ENCODE peak calls at places on chromosomes 11 and 22, in ten cellular contexts. V, X, J, M, R, I, W, G, C and U are unnamed samples.

GRCh38 chr11:61768376-61769076 is 16.1 kb downstream of the MYRF start:
- DNase-seq in X (no peak), W (no peak), R (no peak), V (no peak), G (no peak), C (no peak), M (peak), J (no peak), I (no peak), U (no peak)

GRCh38 chr22:36235585-36235984 is 3.7 kb downstream of the APOL2 start:
- DNase-seq in I (no peak), J (no peak), R (no peak), G (no peak), M (no peak), V (no peak), X (no peak), C (no peak), W (no peak), U (no peak)

GRCh38 chr22:23774922-23775436 is 2.3 kb downstream of the MMP11 start:
- DNase-seq in V (no peak), X (peak), C (no peak), R (no peak), M (no peak), I (no peak), J (no peak), W (no peak), G (peak), U (no peak)

GRCh38 chr22:49996532-49997220 is 15.9 kb downstream of the IL17REL start:
- DNase-seq in C (no peak), W (no peak), M (peak), J (no peak), X (no peak), R (no peak), G (no peak), I (no peak), V (no peak), U (no peak)

GRCh38 chr22:45931042-45931441 is 45.9 kb downstream of the WNT7B start:
- DNase-seq in M (no peak), G (no peak), J (no peak), R (no peak), I (no peak), C (no peak), X (no peak), W (no peak), V (no peak), U (no peak)

GRCh38 chr11:71138737-71139425 is 113.5 kb downstream of the SHANK2 start:
- DNase-seq in M (no peak), J (no peak), G (no peak), I (no peak), W (no peak), X (no peak), R (no peak), V (no peak), C (no peak), U (no peak)

GRCh38 chr11:100849009-100849913 is 162.2 kb downstream of the ARHGAP42 start:
- DNase-seq in M (no peak), W (no peak), C (no peak), I (no peak), V (no peak), X (peak), G (no peak), R (no peak), J (no peak), U (no peak)

GRCh38 chr11:1827095-1827797 is 7.5 kb upstream of the SYT8 start:
- DNase-seq in M (peak), G (peak), R (no peak), I (no peak), W (no peak), X (peak), J (peak), V (no peak), C (peak), U (peak)

GRCh38 chr11:107576497-107577086 is 11.1 kb upstream of the ALKBH8 start:
- DNase-seq in W (no peak), R (no peak), M (peak), G (peak), J (peak), V (peak), X (no peak), C (peak), I (peak), U (peak)
- TF ChIP-seq CTCF in W (peak), R (peak), M (peak), G (peak), J (peak), V (no peak), X (peak), C (peak), I (peak), U (peak)

GRCh38 chr11:114315749-114316368 is 19.7 kb downstream of the NNMT start:
- DNase-seq in R (no peak), W (no peak), C (no peak), I (peak), G (no peak), J (peak), M (peak), X (peak), V (no peak), U (no peak)
- TF ChIP-seq POLR2A in R (no peak), W (no peak), C (no peak), I (no peak), G (no peak), J (no peak), M (no peak), X (no peak), V (no peak), U (no peak)

GRCh38 chr11:72441647-72442267 is 7.4 kb upstream of the CLPB start:
- DNase-seq in W (no peak), G (no peak), J (no peak), V (no peak), I (no peak), R (no peak), M (no peak), C (no peak), X (no peak), U (no peak)
- TF ChIP-seq CTCF in W (no peak), G (no peak), J (no peak), V (no peak), I (no peak), R (no peak), M (no peak), C (no peak), X (no peak), U (no peak)

GRCh38 chr11:66344550-66345315 is at the start of gene BRMS1:
- DNase-seq in G (peak), V (peak), M (peak), W (peak), C (peak), I (peak), J (peak), R (peak), X (peak), U (peak)
- TF ChIP-seq POLR2A in G (peak), V (no peak), M (peak), W (peak), C (no peak), I (peak), J (peak), R (no peak), X (peak), U (peak)

DNA sequence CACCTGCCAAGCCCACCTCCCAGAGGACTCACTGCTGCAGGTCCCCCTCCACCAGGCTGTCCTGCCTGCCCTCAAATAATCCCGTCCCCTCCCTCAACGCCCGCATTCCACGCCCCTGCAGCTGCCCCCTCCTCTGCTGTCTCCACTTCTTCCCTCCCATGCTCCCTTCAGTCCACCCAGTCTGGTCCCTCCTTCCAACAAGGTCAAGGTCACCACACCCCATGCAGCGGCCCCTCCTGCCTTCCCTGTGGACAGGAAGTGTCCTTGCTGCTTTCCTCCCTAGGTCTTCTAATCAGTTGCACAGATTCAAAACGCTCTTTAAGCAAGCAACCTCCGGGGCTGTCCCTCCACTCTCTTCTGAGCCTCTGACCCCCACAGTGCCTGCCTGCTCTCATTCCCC is 12.1 kb downstream of the MACROD1 start:
- DNase-seq in M (no peak), J (peak), G (peak), W (no peak), X (no peak), R (no peak), I (no peak), C (no peak), V (no peak), U (no peak)
- TF ChIP-seq CTCF in M (no peak), J (peak), G (no peak), W (no peak), X (no peak), R (no peak), I (no peak), C (no peak), V (no peak), U (no peak)